ENCODE peak calls at places on chromosomes 6 and 20, in four cellular contexts. One of them, this sample, is unnamed.

GRCh38 chr6:35354361-35355135 is 12.2 kb downstream of the PPARD start:
- DNase-seq in PC-9: no peak
- DNase-seq in H9: no peak
- DNase-seq in CD8-positive, alpha-beta T cell: no peak
- DNase-seq in this sample: no peak

GRCh38 chr6:71544028-71544427 is 255.4 kb downstream of the OGFRL1 start:
- DNase-seq in PC-9: peak; percentile 76
- DNase-seq in H9: no peak
- DNase-seq in CD8-positive, alpha-beta T cell: no peak
- DNase-seq in this sample: no peak

GRCh38 chr6:75287424-75287823 is 2.8 kb upstream of the TMEM30A start:
- DNase-seq in PC-9: no peak
- DNase-seq in H9: no peak
- DNase-seq in CD8-positive, alpha-beta T cell: no peak
- DNase-seq in this sample: no peak

GRCh38 chr20:64038579-64039292 is 2.8 kb downstream of the C20orf204 start:
- DNase-seq in PC-9: peak; percentile 69
- DNase-seq in H9: peak; percentile 89
- DNase-seq in CD8-positive, alpha-beta T cell: peak; percentile 74
- DNase-seq in this sample: peak; percentile 88

GRCh38 chr6:43088654-43089056 is 12.5 kb downstream of the PTK7 start:
- DNase-seq in PC-9: peak; percentile 38
- DNase-seq in H9: no peak
- DNase-seq in CD8-positive, alpha-beta T cell: no peak
- DNase-seq in this sample: peak; percentile 92

GRCh38 chr6:6744551-6744950 is 156.0 kb downstream of the LY86 start:
- DNase-seq in PC-9: no peak
- DNase-seq in H9: no peak
- DNase-seq in CD8-positive, alpha-beta T cell: no peak
- DNase-seq in this sample: no peak

GRCh38 chr6:137950581-137950980 is 83.5 kb downstream of the TNFAIP3 start:
- DNase-seq in PC-9: no peak
- DNase-seq in H9: no peak
- DNase-seq in CD8-positive, alpha-beta T cell: no peak
- DNase-seq in this sample: no peak

GRCh38 chr6:158358450-158359077 is 46.3 kb downstream of the TULP4 start:
- DNase-seq in PC-9: no peak
- DNase-seq in H9: no peak
- DNase-seq in CD8-positive, alpha-beta T cell: no peak
- DNase-seq in this sample: no peak

GRCh38 chr6:31074406-31074805 is 38.0 kb downstream of the C6orf15 start:
- DNase-seq in PC-9: no peak
- DNase-seq in H9: no peak
- DNase-seq in CD8-positive, alpha-beta T cell: no peak
- DNase-seq in this sample: no peak

GRCh38 chr6:155030148-155030720 is 35.1 kb downstream of the TIAM2 start:
- DNase-seq in PC-9: no peak
- DNase-seq in H9: no peak
- DNase-seq in CD8-positive, alpha-beta T cell: no peak
- DNase-seq in this sample: no peak

GRCh38 chr6:52106994-52107393 is 19.6 kb upstream of the PKHD1 start:
- DNase-seq in PC-9: no peak
- DNase-seq in H9: no peak
- DNase-seq in CD8-positive, alpha-beta T cell: no peak
- DNase-seq in this sample: no peak

GRCh38 chr6:110066091-110066490 is 88.0 kb downstream of the GPR6 start:
- DNase-seq in PC-9: no peak
- DNase-seq in H9: no peak
- DNase-seq in CD8-positive, alpha-beta T cell: no peak
- DNase-seq in this sample: no peak

GRCh38 chr20:5168582-5169396 is 42.0 kb downstream of the CDS2 start:
- DNase-seq in PC-9: peak; percentile 48
- DNase-seq in H9: peak; percentile 75
- DNase-seq in CD8-positive, alpha-beta T cell: no peak
- DNase-seq in this sample: peak; percentile 74

GRCh38 chr20:41087325-41087685 is 50.0 kb upstream of the PLCG1 start:
- DNase-seq in PC-9: peak; percentile 81
- DNase-seq in H9: no peak
- DNase-seq in CD8-positive, alpha-beta T cell: no peak
- DNase-seq in this sample: peak; percentile 42

GRCh38 chr20:32478576-32478975 is 106.6 kb downstream of the NOL4L start:
- DNase-seq in PC-9: no peak
- DNase-seq in H9: no peak
- DNase-seq in CD8-positive, alpha-beta T cell: no peak
- DNase-seq in this sample: no peak

GRCh38 chr6:51479296-51479695 is 608.1 kb downstream of the PKHD1 start:
- DNase-seq in PC-9: no peak
- DNase-seq in H9: no peak
- DNase-seq in CD8-positive, alpha-beta T cell: no peak
- DNase-seq in this sample: no peak

GRCh38 chr6:152107973-152108372 is 300.5 kb downstream of the ESR1 start:
- DNase-seq in PC-9: no peak
- DNase-seq in H9: no peak
- DNase-seq in CD8-positive, alpha-beta T cell: no peak
- DNase-seq in this sample: no peak

GRCh38 chr6:87099472-87099871 is 4.6 kb upstream of the CGA start:
- DNase-seq in PC-9: no peak
- DNase-seq in H9: no peak
- DNase-seq in CD8-positive, alpha-beta T cell: no peak
- DNase-seq in this sample: no peak

GRCh38 chr6:15516923-15517560 is 145.8 kb downstream of the DTNBP1 start:
- DNase-seq in PC-9: no peak
- DNase-seq in H9: no peak
- DNase-seq in CD8-positive, alpha-beta T cell: no peak
- DNase-seq in this sample: no peak

GRCh38 chr6:20969551-20969950 is 435.3 kb downstream of the CDKAL1 start:
- DNase-seq in PC-9: no peak
- DNase-seq in H9: no peak
- DNase-seq in CD8-positive, alpha-beta T cell: no peak
- DNase-seq in this sample: no peak

GRCh38 chr20:51298141-51298540 is 244.4 kb downstream of the NFATC2 start:
- DNase-seq in PC-9: no peak
- DNase-seq in H9: no peak
- DNase-seq in CD8-positive, alpha-beta T cell: no peak
- DNase-seq in this sample: no peak

GRCh38 chr6:107185570-107185969 is 70.3 kb upstream of the BEND3 start:
- DNase-seq in PC-9: peak; percentile 43
- DNase-seq in H9: peak; percentile 49
- DNase-seq in CD8-positive, alpha-beta T cell: no peak
- DNase-seq in this sample: no peak
- TF ChIP-seq CTCF in PC-9: no peak
- TF ChIP-seq CTCF in H9: peak; percentile 56
- TF ChIP-seq CTCF in CD8-positive, alpha-beta T cell: no peak
- TF ChIP-seq CTCF in this sample: no peak

DNA sequence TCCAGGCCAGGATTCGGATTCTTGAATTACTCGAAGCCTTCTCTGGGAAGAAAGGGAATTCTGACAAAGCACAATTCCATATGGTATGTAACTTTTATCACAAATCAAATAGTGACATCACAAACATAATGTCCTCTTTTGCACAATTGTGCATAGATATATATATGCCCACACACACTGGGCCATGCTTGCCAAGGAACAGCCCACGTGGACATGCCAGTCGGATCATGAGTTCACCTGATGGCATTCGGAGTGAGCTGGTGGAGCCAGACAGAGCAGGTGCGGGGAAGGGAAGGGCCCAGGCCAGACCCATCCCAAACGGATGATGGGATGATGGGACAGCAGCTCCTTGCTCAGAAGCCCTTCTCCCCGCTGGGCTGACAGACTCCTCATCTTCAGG is 108.6 kb upstream of the RAB32 start:
- DNase-seq in PC-9: no peak
- DNase-seq in H9: no peak
- DNase-seq in CD8-positive, alpha-beta T cell: no peak
- DNase-seq in this sample: no peak
- H3K27ac ChIP-seq in PC-9: no peak overlapping the region
- H3K27ac ChIP-seq in H9: no peak overlapping the region
- H3K27ac ChIP-seq in CD8-positive, alpha-beta T cell: no peak overlapping the region
- H3K27ac ChIP-seq in this sample: no peak overlapping the region

DNA sequence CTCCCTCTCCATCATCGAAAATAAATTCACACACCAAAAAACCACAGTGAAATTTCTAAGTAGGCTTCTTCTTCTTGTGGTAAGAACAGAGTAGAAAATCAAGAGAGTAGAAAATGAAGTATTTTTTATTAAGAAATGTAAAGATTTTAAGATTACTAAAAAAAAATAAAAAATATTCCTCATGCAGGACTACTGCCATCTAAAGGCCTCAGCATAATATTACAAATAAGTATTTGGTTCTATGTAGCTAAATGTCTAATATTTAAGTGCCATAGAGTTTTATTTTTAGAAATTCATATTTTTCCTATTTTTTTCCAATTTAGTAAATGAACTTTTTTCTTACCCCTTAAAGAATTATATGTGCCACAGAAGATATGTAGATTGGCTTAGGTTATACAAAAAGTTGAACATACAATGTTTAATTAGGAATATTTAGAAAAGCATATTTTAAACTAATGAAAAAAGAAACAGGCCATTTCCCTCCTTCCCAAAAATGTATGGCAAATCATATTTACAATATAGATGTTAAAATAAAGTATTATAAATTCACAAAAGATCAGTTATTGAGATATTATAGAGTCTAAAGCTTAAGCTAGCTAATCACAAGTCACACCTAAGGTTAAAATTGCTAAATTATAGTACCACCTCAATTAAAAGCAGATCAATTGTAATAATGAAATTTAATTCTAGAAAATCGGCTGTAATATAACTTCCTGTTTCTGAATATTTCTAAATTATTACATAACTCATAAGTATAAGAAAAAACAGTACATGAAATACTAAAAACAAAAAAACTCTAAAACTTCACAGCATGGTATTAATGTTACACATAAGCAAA is 3.5 kb upstream of the NT5DC1 start:
- DNase-seq in PC-9: no peak
- DNase-seq in H9: no peak
- DNase-seq in CD8-positive, alpha-beta T cell: no peak
- DNase-seq in this sample: no peak
- TF ChIP-seq CTCF in PC-9: peak; percentile 87
- TF ChIP-seq CTCF in H9: peak; percentile 66
- TF ChIP-seq CTCF in CD8-positive, alpha-beta T cell: peak; percentile 83
- TF ChIP-seq CTCF in this sample: peak; percentile 54

GRCh38 chr6:53320964-53321363 is 27.8 kb downstream of the ELOVL5 start:
- DNase-seq in PC-9: no peak
- DNase-seq in H9: no peak
- DNase-seq in CD8-positive, alpha-beta T cell: no peak
- DNase-seq in this sample: no peak

GRCh38 chr6:53318429-53318828 is 30.3 kb downstream of the ELOVL5 start:
- DNase-seq in PC-9: no peak
- DNase-seq in H9: no peak
- DNase-seq in CD8-positive, alpha-beta T cell: no peak
- DNase-seq in this sample: no peak

GRCh38 chr6:53322188-53323029 is 26.3 kb downstream of the ELOVL5 start:
- DNase-seq in PC-9: no peak
- DNase-seq in H9: no peak
- DNase-seq in CD8-positive, alpha-beta T cell: no peak
- DNase-seq in this sample: no peak

GRCh38 chr6:53317861-53318260 is 30.9 kb downstream of the ELOVL5 start:
- DNase-seq in PC-9: no peak
- DNase-seq in H9: no peak
- DNase-seq in CD8-positive, alpha-beta T cell: no peak
- DNase-seq in this sample: no peak

DNA sequence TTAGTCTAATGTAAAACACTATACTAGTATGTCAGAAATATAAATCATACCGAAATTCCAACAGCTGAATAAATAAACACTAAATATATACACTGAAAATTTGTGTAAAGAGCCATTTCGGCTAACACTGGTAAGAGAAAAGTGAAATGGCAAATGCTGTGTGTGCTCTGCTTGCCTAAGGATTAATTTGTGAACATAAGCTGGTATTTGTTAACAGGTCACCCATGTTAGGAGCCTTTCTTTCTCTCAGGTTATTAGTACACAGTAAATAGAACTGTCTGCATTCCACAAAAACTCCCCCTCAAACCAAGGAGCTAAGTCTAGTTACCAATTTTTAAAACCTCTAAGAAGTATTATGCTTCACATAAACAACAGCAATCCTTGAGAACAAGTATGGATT is 27.0 kb downstream of the ELOVL5 start:
- DNase-seq in PC-9: no peak
- DNase-seq in H9: no peak
- DNase-seq in CD8-positive, alpha-beta T cell: no peak
- DNase-seq in this sample: no peak
- H3K27ac ChIP-seq in PC-9: no peak overlapping the region
- H3K27ac ChIP-seq in H9: no peak overlapping the region
- H3K27ac ChIP-seq in CD8-positive, alpha-beta T cell: no peak overlapping the region
- H3K27ac ChIP-seq in this sample: no peak overlapping the region

DNA sequence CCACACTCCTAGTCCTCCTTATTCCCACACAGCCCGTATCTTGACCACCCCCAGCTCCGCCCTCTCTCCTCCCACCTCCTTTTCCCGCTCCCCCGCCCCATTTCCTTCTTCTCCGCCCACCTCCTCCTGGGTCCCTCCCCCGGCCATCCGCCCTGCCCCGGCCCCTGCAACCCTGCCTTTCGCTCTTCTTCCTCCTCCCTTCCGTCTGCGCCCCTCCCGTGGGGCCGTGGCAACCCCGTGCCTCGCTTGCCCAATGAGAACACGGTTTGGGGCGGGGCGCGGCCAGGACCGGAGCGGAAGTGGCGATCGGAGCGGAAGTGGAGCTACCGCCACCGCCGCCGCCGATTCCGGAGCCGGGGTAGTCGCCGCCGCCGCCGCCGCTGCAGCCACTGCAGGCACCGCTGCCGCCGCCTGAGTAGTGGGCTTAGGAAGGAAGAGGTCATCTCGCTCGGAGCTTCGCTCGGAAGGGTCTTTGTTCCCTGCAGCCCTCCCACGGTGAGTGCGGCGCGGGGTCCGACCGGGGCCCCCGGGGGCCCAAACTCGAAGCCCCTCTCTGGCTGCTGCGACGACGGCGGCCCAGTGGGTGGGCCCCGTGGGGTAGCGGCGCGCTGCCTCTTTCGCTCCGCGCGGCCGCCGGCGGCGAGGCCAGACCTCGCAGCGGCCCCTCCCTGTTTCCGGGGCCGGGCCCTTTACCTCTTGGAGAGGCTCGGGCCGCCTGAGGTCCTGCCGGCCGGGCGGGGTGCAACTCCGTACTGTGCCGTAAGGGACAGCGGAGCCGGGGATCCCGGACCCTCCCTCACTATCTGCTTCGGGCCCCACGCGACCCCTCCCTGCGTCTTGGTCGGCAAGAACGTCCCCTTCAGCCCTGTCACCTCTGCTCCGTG is at the start of gene YWHAB:
- DNase-seq in PC-9: peak; percentile 94
- DNase-seq in H9: peak; percentile 99
- DNase-seq in CD8-positive, alpha-beta T cell: peak; percentile 96
- DNase-seq in this sample: peak; percentile 100
- TF ChIP-seq CTCF in PC-9: peak; percentile 40
- TF ChIP-seq CTCF in H9: peak; percentile 34
- TF ChIP-seq CTCF in CD8-positive, alpha-beta T cell: no peak
- TF ChIP-seq CTCF in this sample: peak; percentile 22

DNA sequence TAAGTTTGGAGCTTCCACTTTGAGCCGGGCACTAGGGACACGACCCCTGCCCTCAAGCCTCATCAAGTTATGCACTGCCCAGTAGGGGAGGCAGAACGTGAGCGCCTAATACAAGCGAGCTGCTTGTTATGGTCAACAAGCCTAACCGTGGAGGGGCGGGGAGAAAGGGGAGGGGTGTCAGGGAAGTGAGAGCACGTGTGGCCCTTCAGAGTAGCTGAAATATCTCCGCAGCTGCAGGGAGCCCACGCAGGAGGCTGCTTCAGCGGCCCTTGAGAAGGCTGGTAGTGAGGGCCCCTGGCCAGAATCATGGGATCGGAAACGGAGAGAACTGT is 713 bp downstream of the ALDH5A1 start:
- DNase-seq in PC-9: peak; percentile 35
- DNase-seq in H9: peak; percentile 75
- DNase-seq in CD8-positive, alpha-beta T cell: peak; percentile 49
- DNase-seq in this sample: no peak
- H3K27ac ChIP-seq in PC-9: no peak overlapping the region
- H3K27ac ChIP-seq in H9: no peak overlapping the region
- H3K27ac ChIP-seq in CD8-positive, alpha-beta T cell: peak overlapping the region; percentile 62
- H3K27ac ChIP-seq in this sample: no peak overlapping the region

GRCh38 chr6:119539066-119539746 is 189.6 kb upstream of the MAN1A1 start:
- DNase-seq in PC-9: no peak
- DNase-seq in H9: no peak
- DNase-seq in CD8-positive, alpha-beta T cell: no peak
- DNase-seq in this sample: no peak
- TF ChIP-seq CTCF in PC-9: no peak
- TF ChIP-seq CTCF in H9: no peak
- TF ChIP-seq CTCF in CD8-positive, alpha-beta T cell: no peak
- TF ChIP-seq CTCF in this sample: no peak